ENCODE peak calls at places on chromosomes 13 and 19, in eight cellular contexts. R is right lobe of liver, B is aorta, N is ovary, A is Peyer's patch, T is stomach, G is heart left ventricle, F is left lung. L is an unnamed sample.

GRCh38 chr19:5017235-5017634 is 48.3 kb downstream of the KDM4B start:
- DNase-seq in R (no peak), B (no peak), N (no peak), A (no peak), T (no peak), G (no peak), F (no peak), L (no peak)

GRCh38 chr19:58196911-58197616 is 14.2 kb downstream of the ZNF274 start:
- DNase-seq in R (no peak), B (no peak), N (no peak), A (no peak), T (no peak), G (no peak), F (no peak), L (no peak)

GRCh38 chr13:75220238-75220542 is 261.8 kb downstream of the TBC1D4 start:
- DNase-seq in R (no peak), B (no peak), N (no peak), A (no peak), T (no peak), G (no peak), F (no peak), L (no peak)

GRCh38 chr13:104962411-104962810 is 1573.1 kb downstream of the EFNB2 start:
- DNase-seq in R (no peak), B (no peak), N (no peak), A (no peak), T (no peak), G (no peak), F (no peak), L (no peak)

GRCh38 chr13:30792257-30793000 is 57.1 kb downstream of the ALOX5AP start:
- DNase-seq in R (peak; percentile 83), B (peak; percentile 89), N (peak; percentile 81), A (peak; percentile 75), T (peak; percentile 71), G (peak; percentile 89), F (peak; percentile 85), L (peak; percentile 41)

GRCh38 chr19:43507880-43508279 is 3.3 kb upstream of the PHLDB3 start:
- DNase-seq in R (no peak), B (no peak), N (no peak), A (no peak), T (no peak), G (no peak), F (no peak), L (no peak)

GRCh38 chr13:105997436-105998232 is 537.8 kb downstream of the EFNB2 start:
- DNase-seq in R (no peak), B (no peak), N (no peak), A (no peak), T (no peak), G (no peak), F (peak; percentile 66), L (no peak)

GRCh38 chr19:38736036-38736412 is 8.2 kb downstream of the CAPN12 start:
- DNase-seq in R (peak; percentile 76), B (peak; percentile 68), N (peak; percentile 65), A (peak; percentile 83), T (peak; percentile 64), G (no peak), F (no peak), L (peak; percentile 72)

GRCh38 chr13:99376132-99376531 is 68.9 kb upstream of the GPR183 start:
- DNase-seq in R (no peak), B (peak; percentile 71), N (no peak), A (peak; percentile 90), T (no peak), G (no peak), F (no peak), L (peak; percentile 73)

GRCh38 chr19:58450836-58451357 is 525 bp upstream of the ZNF324B start:
- DNase-seq in R (no peak), B (no peak), N (no peak), A (no peak), T (no peak), G (no peak), F (no peak), L (no peak)

GRCh38 chr13:76884167-76884566 is 2.0 kb downstream of the KCTD12 start:
- DNase-seq in R (no peak), B (peak; percentile 67), N (peak; percentile 45), A (peak; percentile 53), T (peak; percentile 30), G (no peak), F (peak; percentile 65), L (peak; percentile 68)

GRCh38 chr13:41589434-41589833 is 132.1 kb downstream of the RGCC start:
- DNase-seq in R (no peak), B (no peak), N (no peak), A (no peak), T (no peak), G (no peak), F (no peak), L (no peak)

GRCh38 chr13:44857736-44858135 is 131.5 kb downstream of the NUFIP1 start:
- DNase-seq in R (no peak), B (no peak), N (no peak), A (no peak), T (no peak), G (no peak), F (no peak), L (no peak)

GRCh38 chr13:100520936-100521765 is 67.4 kb downstream of the GGACT start:
- DNase-seq in R (no peak), B (no peak), N (no peak), A (no peak), T (no peak), G (no peak), F (peak; percentile 70), L (no peak)

GRCh38 chr13:30388401-30389283 is 33.7 kb upstream of the UBE2L5 start:
- DNase-seq in R (peak; percentile 84), B (no peak), N (peak; percentile 56), A (no peak), T (no peak), G (no peak), F (no peak), L (no peak)

GRCh38 chr19:42175952-42176648 is 41.4 kb downstream of the DEDD2 start:
- DNase-seq in R (no peak), B (no peak), N (peak; percentile 26), A (peak; percentile 53), T (no peak), G (no peak), F (no peak), L (no peak)

GRCh38 chr13:29771247-29771646 is 79.2 kb downstream of the UBL3 start:
- DNase-seq in R (no peak), B (no peak), N (no peak), A (no peak), T (no peak), G (no peak), F (no peak), L (no peak)

GRCh38 chr13:41707192-41707858 is 250.0 kb downstream of the RGCC start:
- DNase-seq in R (no peak), B (no peak), N (no peak), A (no peak), T (no peak), G (no peak), F (no peak), L (no peak)

GRCh38 chr19:1959928-1960589 is 19.1 kb downstream of the CSNK1G2 start:
- DNase-seq in R (no peak), B (no peak), N (no peak), A (no peak), T (no peak), G (no peak), F (no peak), L (no peak)
- H3K4me1 ChIP-seq in R (no peaks in the 10 kb centered on the region), B (no peaks in the 10 kb centered on the region), N (peaks cover 16% of the 10 kb centered on the region), A (no peaks in the 10 kb centered on the region), T (no peaks in the 10 kb centered on the region), G (no peaks in the 10 kb centered on the region), F (peaks cover 6% of the 10 kb centered on the region), L (no peaks in the 10 kb centered on the region)

GRCh38 chr19:18651300-18651699 is 14.5 kb downstream of the KLHL26 start:
- DNase-seq in R (no peak), B (no peak), N (no peak), A (no peak), T (no peak), G (no peak), F (no peak), L (no peak)

GRCh38 chr19:18650468-18651001 is 13.7 kb downstream of the KLHL26 start:
- DNase-seq in R (no peak), B (peak; percentile 90), N (peak; percentile 78), A (peak; percentile 75), T (peak; percentile 45), G (peak; percentile 87), F (no peak), L (peak; percentile 25)

GRCh38 chr19:18650048-18650435 is 13.2 kb downstream of the KLHL26 start:
- DNase-seq in R (no peak), B (peak; percentile 67), N (peak; percentile 76), A (no peak), T (no peak), G (peak; percentile 77), F (no peak), L (no peak)

GRCh38 chr19:18653853-18654252 is 17.0 kb downstream of the KLHL26 start:
- DNase-seq in R (no peak), B (no peak), N (no peak), A (no peak), T (no peak), G (no peak), F (no peak), L (no peak)

GRCh38 chr19:18651738-18652137 is 14.9 kb downstream of the KLHL26 start:
- DNase-seq in R (no peak), B (no peak), N (no peak), A (no peak), T (no peak), G (no peak), F (no peak), L (no peak)
- H3K4me1 ChIP-seq in R (no peaks in the 10 kb centered on the region), B (no peaks in the 10 kb centered on the region), N (peaks cover 20% of the 10 kb centered on the region), A (no peaks in the 10 kb centered on the region), T (peaks cover 24% of the 10 kb centered on the region), G (peaks cover 13% of the 10 kb centered on the region), F (peaks cover 38% of the 10 kb centered on the region), L (peaks cover 7% of the 10 kb centered on the region)

DNA sequence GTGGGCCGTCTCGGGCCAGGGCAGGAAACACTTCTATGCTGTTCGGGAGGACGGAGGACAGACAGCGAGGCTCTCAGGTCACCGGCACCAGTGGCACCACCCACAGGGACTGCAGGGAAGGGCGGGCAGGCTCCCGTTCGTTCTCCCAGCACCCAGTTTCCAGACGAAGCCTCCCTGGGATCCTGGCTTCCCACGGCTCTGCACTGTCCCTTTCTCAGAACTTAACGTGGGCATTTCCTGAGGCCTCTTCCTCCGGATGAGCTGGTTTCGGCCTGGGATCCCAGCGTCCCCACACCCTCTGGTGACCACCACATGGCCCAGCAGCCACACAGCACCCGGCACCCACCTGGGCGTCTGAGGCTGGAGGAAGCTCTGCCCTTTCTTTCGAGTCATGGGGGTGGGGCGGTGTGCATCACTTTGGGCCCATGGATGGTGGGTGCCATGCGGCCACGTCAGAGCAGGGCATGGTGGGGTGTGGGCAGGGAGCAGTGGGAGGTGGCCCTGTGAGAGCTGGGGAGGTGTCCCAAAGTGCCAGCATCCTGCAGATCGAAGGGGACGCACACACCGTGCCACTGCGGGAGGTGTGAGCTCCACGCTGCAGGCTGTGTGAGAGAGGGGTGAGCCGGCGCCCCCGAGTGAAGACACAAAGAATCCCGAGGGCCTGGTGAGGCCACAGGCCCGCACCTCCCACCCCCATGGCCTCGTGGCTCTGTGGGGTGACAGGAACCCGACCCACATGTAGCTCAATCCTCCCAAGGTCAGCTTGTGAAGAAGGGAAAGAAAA is 38.7 kb upstream of the GRTP1 start:
- DNase-seq in R (peak; percentile 49), B (no peak), N (peak; percentile 6), A (no peak), T (no peak), G (peak; percentile 58), F (peak; percentile 43), L (no peak)
- H3K4me1 ChIP-seq in R (no peaks in the 10 kb centered on the region), B (no peaks in the 10 kb centered on the region), N (no peaks in the 10 kb centered on the region), A (no peaks in the 10 kb centered on the region), T (no peaks in the 10 kb centered on the region), G (peaks cover 34% of the 10 kb centered on the region), F (no peaks in the 10 kb centered on the region), L (no peaks in the 10 kb centered on the region)

GRCh38 chr19:13010992-13011652 is 15.8 kb downstream of the NFIX start:
- DNase-seq in R (no peak), B (no peak), N (no peak), A (no peak), T (no peak), G (no peak), F (peak; percentile 75), L (peak; percentile 46)
- H3K4me1 ChIP-seq in R (no peaks in the 10 kb centered on the region), B (peaks cover 3% of the 10 kb centered on the region), N (peaks cover 68% of the 10 kb centered on the region), A (peaks cover 9% of the 10 kb centered on the region), T (peaks cover 98% of the 10 kb centered on the region), G (peaks cover 57% of the 10 kb centered on the region), F (peaks cover 83% of the 10 kb centered on the region), L (peaks cover 27% of the 10 kb centered on the region)

L was measured in mucosa of descending colon.